ENCODE peak calls at places on chromosome 22, in four cellular contexts. One of them, this sample, is unnamed.

GRCh38 chr22:34111210-34111824 is 191.0 kb upstream of the LARGE1 start:
- DNase-seq in tibial nerve: peak; percentile 14
- DNase-seq in suprapubic skin: no peak
- DNase-seq in stimulated activated CD4-positive, alpha-beta T cell treated with anti-CD3 and anti-CD28 coated beads, Interleukin-1b, Interleukin-23, amount 100 ng/mL, for 1 hour: no peak
- DNase-seq in this sample: no peak

GRCh38 chr22:47285981-47286380 is 523.5 kb downstream of the TBC1D22A start:
- DNase-seq in stimulated activated CD4-positive, alpha-beta T cell treated with anti-CD3 and anti-CD28 coated beads, Interleukin-1b, Interleukin-23, amount 100 ng/mL, for 1 hour: no peak
- DNase-seq in suprapubic skin: no peak
- DNase-seq in tibial nerve: no peak
- DNase-seq in this sample: no peak

GRCh38 chr22:29037340-29037932 is 24.2 kb downstream of the C22orf31 start:
- DNase-seq in tibial nerve: no peak
- DNase-seq in stimulated activated CD4-positive, alpha-beta T cell treated with anti-CD3 and anti-CD28 coated beads, Interleukin-1b, Interleukin-23, amount 100 ng/mL, for 1 hour: no peak
- DNase-seq in suprapubic skin: no peak
- DNase-seq in this sample: no peak

GRCh38 chr22:29253561-29254282 is 14.1 kb downstream of the RHBDD3 start:
- DNase-seq in stimulated activated CD4-positive, alpha-beta T cell treated with anti-CD3 and anti-CD28 coated beads, Interleukin-1b, Interleukin-23, amount 100 ng/mL, for 1 hour: no peak
- DNase-seq in suprapubic skin: no peak
- DNase-seq in tibial nerve: no peak
- DNase-seq in this sample: no peak

GRCh38 chr22:31474743-31475142 is 14.9 kb downstream of the EIF4ENIF1 start:
- DNase-seq in stimulated activated CD4-positive, alpha-beta T cell treated with anti-CD3 and anti-CD28 coated beads, Interleukin-1b, Interleukin-23, amount 100 ng/mL, for 1 hour: no peak
- DNase-seq in tibial nerve: no peak
- DNase-seq in suprapubic skin: no peak
- DNase-seq in this sample: no peak

GRCh38 chr22:23236440-23237139 is 56.3 kb downstream of the BCR start:
- DNase-seq in tibial nerve: no peak
- DNase-seq in suprapubic skin: no peak
- DNase-seq in stimulated activated CD4-positive, alpha-beta T cell treated with anti-CD3 and anti-CD28 coated beads, Interleukin-1b, Interleukin-23, amount 100 ng/mL, for 1 hour: no peak
- DNase-seq in this sample: no peak

GRCh38 chr22:50415426-50415825 is 59.4 kb downstream of the SBF1 start:
- DNase-seq in suprapubic skin: no peak
- DNase-seq in stimulated activated CD4-positive, alpha-beta T cell treated with anti-CD3 and anti-CD28 coated beads, Interleukin-1b, Interleukin-23, amount 100 ng/mL, for 1 hour: no peak
- DNase-seq in tibial nerve: no peak
- DNase-seq in this sample: no peak

GRCh38 chr22:47294222-47294532 is 531.7 kb downstream of the TBC1D22A start:
- DNase-seq in tibial nerve: no peak
- DNase-seq in stimulated activated CD4-positive, alpha-beta T cell treated with anti-CD3 and anti-CD28 coated beads, Interleukin-1b, Interleukin-23, amount 100 ng/mL, for 1 hour: no peak
- DNase-seq in suprapubic skin: peak; percentile 78
- DNase-seq in this sample: no peak

GRCh38 chr22:39405346-39406085 is 5.9 kb downstream of the TAB1 start:
- DNase-seq in tibial nerve: no peak
- DNase-seq in stimulated activated CD4-positive, alpha-beta T cell treated with anti-CD3 and anti-CD28 coated beads, Interleukin-1b, Interleukin-23, amount 100 ng/mL, for 1 hour: no peak
- DNase-seq in suprapubic skin: no peak
- DNase-seq in this sample: no peak

GRCh38 chr22:29314074-29314473 is 1.4 kb downstream of the RASL10A start:
- DNase-seq in tibial nerve: no peak
- DNase-seq in stimulated activated CD4-positive, alpha-beta T cell treated with anti-CD3 and anti-CD28 coated beads, Interleukin-1b, Interleukin-23, amount 100 ng/mL, for 1 hour: no peak
- DNase-seq in suprapubic skin: no peak
- DNase-seq in this sample: no peak

GRCh38 chr22:38569181-38569971 is 607 bp downstream of the DMC1 start:
- DNase-seq in stimulated activated CD4-positive, alpha-beta T cell treated with anti-CD3 and anti-CD28 coated beads, Interleukin-1b, Interleukin-23, amount 100 ng/mL, for 1 hour: no peak
- DNase-seq in suprapubic skin: no peak
- DNase-seq in tibial nerve: no peak
- DNase-seq in this sample: peak; percentile 16